ENCODE peak calls at places on chromosomes 5 and 9, in four cellular contexts. R, Q, J and Y are unnamed samples.

GRCh38 chr9:15370496-15371464 is 51.9 kb upstream of the SNAPC3 start:
- DNase-seq in R (no peak), J (no peak), Q (peak; percentile 54), Y (no peak)

GRCh38 chr5:164191240-164191639 is 685.8 kb downstream of the MAT2B start:
- DNase-seq in J (no peak), R (no peak), Q (no peak), Y (no peak)

GRCh38 chr5:151063136-151063544 is 17.7 kb downstream of the TNIP1 start:
- DNase-seq in J (no peak), R (no peak), Q (peak; percentile 69), Y (no peak)

GRCh38 chr5:86126202-86126601 is 491.5 kb upstream of the COX7C start:
- DNase-seq in R (no peak), J (no peak), Q (no peak), Y (no peak)

GRCh38 chr5:93359296-93359957 is 221.6 kb downstream of the NR2F1-AS1 start:
- DNase-seq in R (no peak), J (no peak), Q (no peak), Y (no peak)

GRCh38 chr5:175748650-175749049 is 90.8 kb downstream of the HRH2 start:
- DNase-seq in J (no peak), R (peak; percentile 14), Q (no peak), Y (no peak)

GRCh38 chr9:37004424-37004935 is 29.6 kb downstream of the PAX5 start:
- DNase-seq in Q (no peak), R (no peak), J (no peak), Y (no peak)

GRCh38 chr5:83126501-83126900 is 49.2 kb downstream of the XRCC4 start:
- DNase-seq in Q (no peak), J (no peak), R (no peak), Y (no peak)

GRCh38 chr9:6351757-6352156 is 23.6 kb downstream of the TPD52L3 start:
- DNase-seq in R (no peak), Q (no peak), J (no peak), Y (no peak)

GRCh38 chr9:68751556-68751955 is 46.5 kb downstream of the PIP5K1B start:
- DNase-seq in R (no peak), J (no peak), Q (no peak), Y (no peak)

GRCh38 chr9:86434039-86434726 is 80.0 kb upstream of the TUT7 start:
- DNase-seq in J (peak; percentile 64), Q (peak; percentile 81), R (no peak), Y (no peak)

GRCh38 chr5:54518146-54519082 is 855 bp downstream of the SNX18 start:
- DNase-seq in J (peak; percentile 76), Q (peak; percentile 44), R (no peak), Y (peak; percentile 53)

GRCh38 chr9:132694144-132694543 is 23.9 kb downstream of the GTF3C4 start:
- DNase-seq in R (no peak), Q (no peak), J (no peak), Y (no peak)

GRCh38 chr9:73153793-73154227 is 2.1 kb downstream of the ANXA1 start:
- DNase-seq in J (no peak), Q (no peak), R (no peak), Y (no peak)

GRCh38 chr5:132019857-132020555 is 8.5 kb upstream of the ACSL6 start:
- DNase-seq in J (no peak), R (no peak), Q (no peak), Y (no peak)

GRCh38 chr5:172533399-172534228 is 79.3 kb upstream of the SH3PXD2B start:
- DNase-seq in R (peak; percentile 34), J (no peak), Q (no peak), Y (no peak)

GRCh38 chr9:104900871-104901270 is 27.1 kb downstream of the ABCA1 start:
- DNase-seq in J (no peak), R (no peak), Q (no peak), Y (no peak)

GRCh38 chr5:147760086-147760485 is 22.4 kb downstream of the JAKMIP2 start:
- DNase-seq in R (no peak), Q (no peak), J (no peak), Y (no peak)

GRCh38 chr9:72363226-72363625 is 1.8 kb downstream of the ZFAND5 start:
- DNase-seq in Q (no peak), R (no peak), J (no peak), Y (no peak)

GRCh38 chr9:107175826-107176500 is 107.1 kb upstream of the RAD23B start:
- DNase-seq in Q (no peak), J (no peak), R (no peak), Y (no peak)

GRCh38 chr9:72753261-72753893 is 199.5 kb downstream of the ALDH1A1 start:
- DNase-seq in R (no peak), J (no peak), Q (no peak), Y (no peak)

GRCh38 chr9:79757906-79758669 is 186.3 kb downstream of the TLE4 start:
- DNase-seq in J (no peak), R (no peak), Q (no peak), Y (no peak)

GRCh38 chr5:10034008-10034407 is 215.7 kb downstream of the ATPSCKMT start:
- DNase-seq in Q (no peak), J (no peak), R (no peak), Y (no peak)

GRCh38 chr5:68365894-68366293 is 150.3 kb downstream of the PIK3R1 start:
- DNase-seq in J (no peak), Q (no peak), R (no peak), Y (no peak)

GRCh38 chr5:156815988-156816599 is 34.0 kb upstream of the PPP1R2B start:
- DNase-seq in R (no peak), J (no peak), Q (no peak), Y (no peak)

GRCh38 chr9:10232352-10232930 is 380.4 kb downstream of the PTPRD start:
- DNase-seq in J (no peak), R (no peak), Q (no peak), Y (no peak)

GRCh38 chr9:135251996-135252760 is 164.7 kb downstream of the OLFM1 start:
- DNase-seq in J (no peak), Q (no peak), R (no peak), Y (no peak)